ENCODE peak calls at places on chromosomes 13 and 19, in five cellular contexts. L is fibroblast of lung, G is tibial artery, B is kidney epithelial cell, R is Peyer's patch. N is an unnamed sample.

GRCh38 chr19:31553112-31553843 is 204.0 kb upstream of the TSHZ3 start:
- DNase-seq in G (no peak), B (no peak), L (no peak), R (no peak), N (no peak)

GRCh38 chr13:47598340-47598911 is 402.6 kb downstream of the SUCLA2 start:
- DNase-seq in B (no peak), R (no peak), L (peak), G (no peak), N (no peak)

GRCh38 chr19:31500921-31501320 is 151.7 kb upstream of the TSHZ3 start:
- DNase-seq in B (no peak), L (no peak), R (no peak), G (no peak), N (no peak)

GRCh38 chr13:45511310-45512147 is 46.8 kb downstream of the COG3 start:
- DNase-seq in R (no peak), G (no peak), L (peak), B (peak), N (no peak)

GRCh38 chr19:6352381-6353165 is 8.8 kb upstream of the CLPP start:
- DNase-seq in R (no peak), L (no peak), B (no peak), G (no peak), N (no peak)

GRCh38 chr13:79194272-79194671 is 211.8 kb downstream of the RBM26 start:
- DNase-seq in L (no peak), R (no peak), G (no peak), B (no peak), N (no peak)

GRCh38 chr13:101219609-101220265 is 196.6 kb downstream of the NALCN start:
- DNase-seq in B (no peak), L (no peak), G (no peak), R (no peak), N (no peak)

GRCh38 chr19:12834976-12835757 is 788 bp upstream of the RTBDN start:
- DNase-seq in B (no peak), L (no peak), G (no peak), R (no peak), N (no peak)

GRCh38 chr13:99446242-99446641 is 55.0 kb upstream of the TM9SF2 start:
- DNase-seq in R (no peak), G (no peak), L (no peak), B (no peak), N (no peak)
- TF ChIP-seq CTCF in R (no peak), G (no peak), L (no peak), B (no peak), N (no peak)

GRCh38 chr19:42392165-42392564 is 2.1 kb upstream of the CNFN start:
- DNase-seq in R (no peak), B (no peak), L (no peak), G (no peak), N (no peak)

GRCh38 chr19:42388851-42389489 is 1.1 kb downstream of the CNFN start:
- DNase-seq in G (no peak), L (no peak), R (no peak), B (no peak), N (no peak)

GRCh38 chr19:42389899-42390298 is at the start of gene CNFN:
- DNase-seq in G (no peak), R (no peak), L (no peak), B (no peak), N (no peak)

DNA sequence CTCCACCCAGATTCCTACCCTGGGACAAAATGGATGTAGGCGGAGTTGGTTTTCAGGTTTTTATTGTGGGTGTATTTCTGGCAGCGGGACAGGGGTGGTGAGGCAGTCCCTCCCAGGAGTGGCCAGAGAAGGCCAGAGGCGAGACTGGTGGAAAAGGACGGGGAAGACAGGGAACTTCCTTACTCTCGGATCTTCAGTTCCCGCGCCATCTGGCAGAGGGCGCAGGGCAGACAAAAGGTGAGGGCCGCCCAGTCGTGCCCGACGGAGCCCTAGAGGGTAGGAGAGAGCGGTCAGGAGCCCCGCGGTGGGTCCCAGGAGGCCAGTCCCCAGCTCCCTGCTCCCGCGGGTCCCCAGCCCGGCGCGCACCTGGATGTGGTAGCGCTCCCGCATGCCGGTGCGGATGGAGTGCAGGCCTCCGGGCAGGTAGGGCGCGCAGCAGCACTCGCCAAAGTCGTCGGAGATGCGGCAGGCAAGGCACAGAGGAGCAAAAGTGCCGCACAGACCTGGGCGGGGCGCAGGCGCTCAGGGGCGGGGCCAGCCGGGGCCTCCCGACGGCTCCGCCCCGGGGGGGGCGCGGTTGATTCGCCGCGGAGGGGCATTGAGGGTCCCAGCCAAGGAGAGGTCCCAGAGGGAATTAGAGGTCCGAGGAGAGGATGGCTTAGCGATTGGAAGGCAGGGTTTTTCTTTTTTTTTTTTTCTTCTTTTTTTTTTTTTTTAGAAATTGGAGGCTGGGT is 3.0 kb downstream of the CNFN start:
- DNase-seq in L (peak), B (peak), R (peak), G (no peak), N (peak)
- TF ChIP-seq CTCF in L (peak), B (peak), R (peak), G (peak), N (no peak)

GRCh38 chr19:17436094-17436873 is 12.2 kb downstream of the TMEM221 start:
- DNase-seq in G (no peak), B (no peak), R (no peak), L (no peak), N (no peak)

GRCh38 chr19:17436874-17437267 is 11.6 kb downstream of the TMEM221 start:
- DNase-seq in R (no peak), B (no peak), L (no peak), G (no peak), N (no peak)

GRCh38 chr19:17445526-17446165 is 2.8 kb downstream of the TMEM221 start:
- DNase-seq in G (no peak), R (no peak), B (no peak), L (no peak), N (no peak)

DNA sequence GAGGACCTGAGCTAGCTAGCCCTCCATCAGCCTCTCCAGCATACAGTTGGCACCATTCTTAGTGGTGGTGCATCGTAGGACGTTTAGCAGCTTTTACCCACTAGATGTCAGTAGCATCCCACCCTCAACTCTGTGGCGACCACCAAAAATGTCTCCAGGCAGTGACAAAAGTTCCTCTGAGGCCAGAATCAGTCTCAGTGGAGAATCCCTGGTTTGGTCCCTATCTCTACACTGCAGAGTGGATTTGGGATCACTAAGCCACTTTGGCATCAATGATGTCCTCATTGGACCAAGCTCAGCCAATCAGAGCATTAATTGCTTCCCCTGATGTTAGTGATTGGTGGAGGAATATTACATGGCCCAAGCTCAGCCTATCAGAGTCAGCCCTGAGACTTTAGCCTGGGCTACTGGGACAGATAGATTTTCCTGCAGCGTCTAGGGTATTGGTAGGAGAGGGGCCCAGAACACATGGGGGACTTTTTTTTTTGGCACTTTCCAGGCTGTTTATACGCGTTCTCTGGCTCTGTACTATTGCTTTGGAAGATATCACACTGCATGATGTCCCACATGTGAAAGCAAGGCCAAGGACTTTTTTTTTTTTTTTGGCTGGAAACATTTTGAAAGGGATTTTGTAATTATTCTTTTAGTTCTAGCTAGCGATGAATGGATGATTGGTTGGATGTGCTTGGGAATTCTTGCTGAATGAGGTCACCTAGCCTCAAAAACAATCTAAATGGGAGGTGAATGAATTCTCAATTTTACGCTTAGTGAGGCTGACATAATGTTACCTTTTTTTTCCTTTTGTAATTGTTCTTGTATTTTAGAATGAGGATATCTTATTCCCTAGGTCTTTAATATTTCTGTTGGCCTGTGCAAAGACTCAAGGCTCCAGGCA is 7.0 kb downstream of the TMEM221 start:
- DNase-seq in L (peak), R (no peak), G (no peak), B (peak), N (no peak)
- TF ChIP-seq CTCF in L (peak), R (peak), G (no peak), B (peak), N (no peak)

GRCh38 chr19:2055871-2056809 is 5.1 kb upstream of the MKNK2 start:
- DNase-seq in B (no peak), G (peak), R (no peak), L (peak), N (no peak)
- TF ChIP-seq CTCF in B (peak), G (no peak), R (no peak), L (no peak), N (no peak)

GRCh38 chr13:65966991-65967451 is 1263.1 kb downstream of the PCDH9 start:
- DNase-seq in R (no peak), G (no peak), B (no peak), L (peak), N (no peak)
- TF ChIP-seq CTCF in R (no peak), G (no peak), B (peak), L (peak), N (no peak)